ENCODE peak calls at places on chromosomes 5 and 9, in five cellular contexts. One of them, this sample, is unnamed.

GRCh38 chr5:54643679-54644078 is 126.1 kb downstream of the SNX18 start:
- DNase-seq in omental fat pad: no peak
- DNase-seq in M059J: peak
- DNase-seq in AG08396: peak
- DNase-seq in posterior vena cava: no peak
- DNase-seq in this sample: no peak

GRCh38 chr5:18745988-18746615 is 1111.8 kb downstream of the TAF11L14 start:
- DNase-seq in omental fat pad: no peak
- DNase-seq in M059J: peak
- DNase-seq in AG08396: peak
- DNase-seq in posterior vena cava: no peak
- DNase-seq in this sample: no peak

GRCh38 chr5:73363911-73364730 is 84.5 kb downstream of the FOXD1 start:
- DNase-seq in omental fat pad: no peak
- DNase-seq in M059J: peak
- DNase-seq in AG08396: peak
- DNase-seq in posterior vena cava: no peak
- DNase-seq in this sample: no peak

GRCh38 chr5:124401247-124402143 is 344.9 kb downstream of the ZNF608 start:
- DNase-seq in omental fat pad: no peak
- DNase-seq in M059J: no peak
- DNase-seq in AG08396: no peak
- DNase-seq in posterior vena cava: no peak
- DNase-seq in this sample: no peak

GRCh38 chr9:73023025-73023541 is 70.2 kb upstream of the ALDH1A1 start:
- DNase-seq in omental fat pad: no peak
- DNase-seq in M059J: peak
- DNase-seq in AG08396: peak
- DNase-seq in posterior vena cava: no peak
- DNase-seq in this sample: no peak

GRCh38 chr9:4986291-4986690 is 1.2 kb downstream of the JAK2 start:
- DNase-seq in omental fat pad: no peak
- DNase-seq in M059J: peak
- DNase-seq in AG08396: no peak
- DNase-seq in posterior vena cava: no peak
- DNase-seq in this sample: no peak

GRCh38 chr9:128409998-128410397 is 10.7 kb upstream of the CERCAM start:
- DNase-seq in omental fat pad: no peak
- DNase-seq in M059J: peak
- DNase-seq in AG08396: peak
- DNase-seq in posterior vena cava: no peak
- DNase-seq in this sample: no peak

GRCh38 chr9:109901191-109901590 is 121.2 kb downstream of the PALM2AKAP2 start:
- DNase-seq in omental fat pad: no peak
- DNase-seq in M059J: no peak
- DNase-seq in AG08396: no peak
- DNase-seq in posterior vena cava: no peak
- DNase-seq in this sample: no peak

GRCh38 chr9:135811796-135812195 is 95.5 kb downstream of the CAMSAP1 start:
- DNase-seq in omental fat pad: no peak
- DNase-seq in M059J: no peak
- DNase-seq in AG08396: no peak
- DNase-seq in posterior vena cava: no peak
- DNase-seq in this sample: no peak

GRCh38 chr9:113568081-113568435 is 104.5 kb downstream of the RGS3 start:
- DNase-seq in omental fat pad: no peak
- DNase-seq in M059J: no peak
- DNase-seq in AG08396: no peak
- DNase-seq in posterior vena cava: peak
- DNase-seq in this sample: no peak

GRCh38 chr9:96169488-96169887 is 132.5 kb downstream of the HSD17B3 start:
- DNase-seq in omental fat pad: no peak
- DNase-seq in M059J: peak
- DNase-seq in AG08396: peak
- DNase-seq in posterior vena cava: no peak
- DNase-seq in this sample: no peak

GRCh38 chr9:101415578-101415977 is 16.9 kb downstream of the ZNF189 start:
- DNase-seq in omental fat pad: no peak
- DNase-seq in M059J: no peak
- DNase-seq in AG08396: no peak
- DNase-seq in posterior vena cava: no peak
- DNase-seq in this sample: no peak

GRCh38 chr5:178340187-178340586 is 107.6 kb upstream of the PHYKPL start:
- DNase-seq in omental fat pad: no peak
- DNase-seq in M059J: no peak
- DNase-seq in AG08396: no peak
- DNase-seq in posterior vena cava: no peak
- DNase-seq in this sample: no peak

GRCh38 chr9:134373953-134374300 is 47.7 kb downstream of the RXRA start:
- DNase-seq in omental fat pad: no peak
- DNase-seq in M059J: no peak
- DNase-seq in AG08396: no peak
- DNase-seq in posterior vena cava: no peak
- DNase-seq in this sample: no peak

GRCh38 chr5:160926428-160926827 is 74.4 kb upstream of the ATP10B start:
- DNase-seq in omental fat pad: no peak
- DNase-seq in M059J: peak
- DNase-seq in AG08396: no peak
- DNase-seq in posterior vena cava: no peak
- DNase-seq in this sample: no peak

GRCh38 chr9:34522091-34522887 is 501 bp downstream of the ENHO start:
- DNase-seq in omental fat pad: no peak
- DNase-seq in M059J: no peak
- DNase-seq in AG08396: no peak
- DNase-seq in posterior vena cava: no peak
- DNase-seq in this sample: no peak